ENCODE peak calls at places on chromosome 4, in six cellular contexts. O is kidney; A is G401; Z is activated CD8-positive, alpha-beta memory T cell treated with anti-CD3 and anti-CD28 coated beads, Interleukin-2, amount 50 U/mL, for 48 hours; E is right cardiac atrium; W is H7. V is an unnamed sample.

GRCh38 chr4:186144596-186145569 is 40.4 kb downstream of the FAM149A start:
- DNase-seq in W (peak), O (peak), E (peak), Z (peak), A (peak), V (peak)

GRCh38 chr4:15436515-15436914 is 8.7 kb downstream of the C1QTNF7 start:
- DNase-seq in W (no peak), Z (no peak), E (no peak), O (no peak), A (peak), V (no peak)

GRCh38 chr4:38804654-38805295 is at the start of gene TLR1:
- DNase-seq in O (no peak), Z (no peak), A (peak), W (no peak), E (no peak), V (peak)

GRCh38 chr4:5827108-5828004 is 65.5 kb downstream of the CRMP1 start:
- DNase-seq in O (no peak), W (no peak), A (no peak), Z (no peak), E (no peak), V (peak)

GRCh38 chr4:165784672-165785071 is 88.4 kb upstream of the TLL1 start:
- DNase-seq in Z (no peak), E (no peak), A (peak), O (no peak), W (no peak), V (no peak)

GRCh38 chr4:121814756-121815155 is 8.9 kb downstream of the CCNA2 start:
- DNase-seq in A (no peak), O (no peak), W (no peak), E (no peak), Z (no peak), V (no peak)

GRCh38 chr4:53055274-53055673 is 193.2 kb downstream of the RASL11B start:
- DNase-seq in Z (no peak), W (no peak), A (no peak), E (no peak), O (no peak), V (peak)

GRCh38 chr4:17094209-17094608 is 195.8 kb upstream of the LDB2 start:
- DNase-seq in O (no peak), A (no peak), W (no peak), Z (no peak), E (no peak), V (no peak)

GRCh38 chr4:32161382-32161781 is 1441.2 kb downstream of the PCDH7 start:
- DNase-seq in O (no peak), A (no peak), W (no peak), Z (no peak), E (no peak), V (peak)

GRCh38 chr4:82467442-82467841 is 37.1 kb downstream of the ENOPH1 start:
- DNase-seq in E (no peak), W (no peak), Z (no peak), A (no peak), O (no peak), V (no peak)

GRCh38 chr4:140256335-140256734 is 102.4 kb upstream of the MAML3 start:
- DNase-seq in Z (no peak), W (no peak), A (no peak), E (no peak), O (no peak), V (peak)

GRCh38 chr4:182643801-182644311 is 273.3 kb downstream of the DCTD start:
- DNase-seq in O (no peak), E (peak), Z (no peak), W (no peak), A (peak), V (peak)

GRCh38 chr4:134544303-134544761 is 342.7 kb upstream of the PABPC4L start:
- DNase-seq in A (peak), E (no peak), Z (no peak), W (no peak), O (no peak), V (peak)

GRCh38 chr4:186762865-186763264 is 39.2 kb upstream of the FAT1 start:
- DNase-seq in A (no peak), E (no peak), O (no peak), W (no peak), Z (no peak), V (no peak)

GRCh38 chr4:156584100-156584499 is 387.5 kb downstream of the PDGFC start:
- DNase-seq in A (no peak), Z (no peak), E (no peak), O (no peak), W (no peak), V (no peak)

GRCh38 chr4:90357117-90357710 is 230.0 kb downstream of the CCSER1 start:
- DNase-seq in W (peak), Z (no peak), O (no peak), A (peak), E (no peak), V (peak)

V was measured in HT1080.